ENCODE peak calls at places on chromosome 11, in five cellular contexts. G is K562, F is SK-N-SH, A is HepG2, L is GM12878. O is an unnamed sample.

GRCh38 chr11:870418-870817 is 27.8 kb downstream of the TSPAN4 start:
- DNase-seq in G (no peak), A (no peak), L (no peak), F (no peak), O (no peak)

GRCh38 chr11:63629426-63629825 is 15.2 kb upstream of the PLAAT3 start:
- DNase-seq in A (no peak), G (no peak), L (no peak), F (no peak), O (no peak)

GRCh38 chr11:85685131-85685819 is 720 bp downstream of the CCDC89 start:
- DNase-seq in F (peak; percentile 28), G (no peak), L (no peak), A (no peak), O (peak; percentile 12)

GRCh38 chr11:78044706-78045105 is 19.0 kb upstream of the THRSP start:
- DNase-seq in G (no peak), A (no peak), F (no peak), L (no peak), O (no peak)

GRCh38 chr11:133339495-133340140 is 192.7 kb downstream of the OPCML start:
- DNase-seq in L (no peak), G (no peak), A (no peak), F (no peak), O (no peak)

GRCh38 chr11:96254087-96254486 is 88.9 kb downstream of the MAML2 start:
- DNase-seq in L (peak; percentile 91), G (no peak), F (no peak), A (peak; percentile 52), O (no peak)

GRCh38 chr11:60887531-60887930 is 18.9 kb downstream of the PRPF19 start:
- DNase-seq in L (no peak), G (peak; percentile 73), A (peak; percentile 66), F (peak; percentile 63), O (peak; percentile 51)

GRCh38 chr11:32118025-32118974 is 27.4 kb downstream of the RCN1 start:
- DNase-seq in L (no peak), G (no peak), F (no peak), A (peak; percentile 64), O (no peak)

GRCh38 chr11:67410369-67410831 is 5.1 kb upstream of the CARNS1 start:
- DNase-seq in A (no peak), G (no peak), L (no peak), F (no peak), O (no peak)

GRCh38 chr11:64060861-64061444 is 25.2 kb downstream of the FLRT1 start:
- DNase-seq in F (peak; percentile 81), G (peak; percentile 96), L (no peak), A (no peak), O (peak; percentile 91)

GRCh38 chr11:18618341-18619025 is 15.7 kb downstream of the SPTY2D1 start:
- DNase-seq in A (no peak), L (no peak), F (no peak), G (no peak), O (no peak)

GRCh38 chr11:64428685-64429084 is 69.7 kb downstream of the RPS6KA4 start:
- DNase-seq in A (no peak), F (no peak), G (no peak), L (no peak), O (no peak)

GRCh38 chr11:13114566-13115465 is 105.7 kb downstream of the RASSF10 start:
- DNase-seq in A (peak; percentile 94), L (no peak), F (peak; percentile 31), G (peak; percentile 73), O (peak; percentile 57)

GRCh38 chr11:94766656-94767291 is 1.4 kb upstream of the AMOTL1 start:
- DNase-seq in G (no peak), A (no peak), F (no peak), L (no peak), O (no peak)

GRCh38 chr11:32511926-32512325 is 71.7 kb upstream of the EIF3M start:
- DNase-seq in F (no peak), G (no peak), A (no peak), L (no peak), O (no peak)

GRCh38 chr11:11291432-11292015 is 61.5 kb downstream of the CSNK2A3 start:
- DNase-seq in G (no peak), A (peak; percentile 19), L (no peak), F (no peak), O (no peak)

GRCh38 chr11:72084076-72084475 is 3.4 kb downstream of the LRRC51 start:
- DNase-seq in L (no peak), G (no peak), A (no peak), F (no peak), O (no peak)

GRCh38 chr11:117096973-117097566 is 1.2 kb downstream of the SIK3 start:
- DNase-seq in F (no peak), G (no peak), A (no peak), L (no peak), O (no peak)
- TF ChIP-seq FOXM1 in F (no peak), G (no peak), A (no peak), L (no peak), O (no peak)

GRCh38 chr11:99352642-99353041 is 331.9 kb downstream of the CNTN5 start:
- DNase-seq in G (no peak), A (no peak), L (no peak), F (no peak), O (no peak)

DNA sequence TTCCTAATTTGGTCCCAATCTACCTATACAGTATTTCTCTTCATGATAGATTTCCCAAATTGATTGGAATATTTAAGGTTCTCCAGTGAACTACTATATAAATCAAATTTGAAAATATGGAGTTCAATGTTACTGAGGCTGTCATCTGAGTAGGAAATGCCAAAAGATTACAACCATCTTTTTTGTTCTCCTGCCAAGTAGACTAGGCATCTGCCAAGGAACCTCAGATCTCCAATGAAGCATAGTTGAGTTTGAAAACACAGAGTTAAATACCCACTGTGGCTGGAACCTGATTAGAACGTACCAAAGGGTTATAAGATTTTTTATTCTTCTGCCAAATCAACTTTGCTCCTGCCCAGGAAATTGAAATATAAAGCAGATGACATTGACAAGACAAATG is 330.9 kb downstream of the CNTN5 start:
- DNase-seq in F (no peak), L (no peak), G (no peak), A (no peak), O (no peak)
- TF ChIP-seq FOXM1 in F (no peak), L (no peak), G (no peak), A (no peak), O (no peak)

DNA sequence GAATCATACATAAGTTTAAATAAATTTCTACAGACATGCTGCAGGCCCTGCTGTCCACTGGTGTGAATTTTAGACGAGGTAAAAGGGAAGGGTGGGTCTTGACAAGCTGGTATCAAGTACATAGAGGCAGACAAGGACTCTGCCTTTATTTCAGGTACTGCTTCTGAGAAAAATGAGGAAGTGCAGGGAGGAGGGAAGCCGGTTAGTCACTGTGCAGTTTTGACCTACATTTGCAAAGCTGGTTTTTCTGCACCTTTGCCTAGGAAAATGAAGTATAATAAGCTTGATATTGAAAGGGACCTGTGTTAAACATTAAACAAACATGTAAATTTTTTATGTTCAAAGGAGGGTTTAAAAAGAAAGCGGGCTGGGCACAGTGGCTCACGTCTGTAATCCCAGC is 24.6 kb downstream of the TMEM45B start:
- DNase-seq in A (no peak), F (no peak), G (no peak), L (no peak), O (no peak)
- TF ChIP-seq FOXM1 in A (no peak), F (no peak), G (no peak), L (no peak), O (no peak)

GRCh38 chr11:45745065-45745811 is 59.7 kb upstream of the SLC35C1 start:
- DNase-seq in F (no peak), A (no peak), G (no peak), L (no peak), O (no peak)
- TF ChIP-seq FOXM1 in F (no peak), A (no peak), G (no peak), L (no peak), O (no peak)

GRCh38 chr11:126992804-126993111 is 7.8 kb downstream of the KIRREL3 start:
- DNase-seq in G (no peak), F (no peak), A (no peak), L (no peak), O (no peak)
- TF ChIP-seq FOXM1 in G (no peak), F (no peak), A (no peak), L (no peak), O (no peak)

GRCh38 chr11:124875943-124876817 is 10.9 kb downstream of the ROBO3 start:
- DNase-seq in F (peak; percentile 96), G (peak; percentile 86), A (peak; percentile 54), L (peak; percentile 5), O (peak; percentile 90)

GRCh38 chr11:124873980-124874379 is 8.7 kb downstream of the ROBO3 start:
- DNase-seq in F (no peak), G (no peak), A (no peak), L (no peak), O (no peak)

GRCh38 chr11:124876818-124877630 is 11.8 kb downstream of the ROBO3 start:
- DNase-seq in A (no peak), F (no peak), L (no peak), G (no peak), O (no peak)

GRCh38 chr11:124874571-124875255 is 9.5 kb downstream of the ROBO3 start:
- DNase-seq in A (no peak), F (no peak), L (no peak), G (no peak), O (no peak)

DNA sequence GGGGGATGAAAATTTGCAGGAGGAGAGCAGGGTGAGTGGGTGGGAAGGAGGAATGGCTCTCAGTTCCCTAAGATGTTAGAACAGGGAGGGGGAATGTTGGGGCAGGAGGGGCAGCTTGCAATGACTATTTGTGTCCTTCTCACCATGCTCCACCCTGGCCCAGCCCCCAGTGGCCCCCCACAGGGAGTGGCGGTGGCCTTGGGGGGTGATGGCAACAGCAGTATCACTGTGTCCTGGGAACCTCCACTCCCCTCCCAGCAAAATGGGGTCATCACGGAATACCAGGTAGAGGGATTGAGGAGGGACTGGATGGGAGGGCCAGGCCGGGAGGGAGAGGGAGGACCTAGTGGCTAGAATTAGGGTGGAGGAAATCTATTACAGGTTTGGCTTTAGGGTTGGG is 10.2 kb downstream of the ROBO3 start:
- DNase-seq in A (no peak), L (no peak), G (no peak), F (no peak), O (no peak)
- TF ChIP-seq FOXM1 in A (no peak), L (no peak), G (no peak), F (no peak), O (no peak)